ENCODE peak calls at places on chromosomes 13 and 19, in five cellular contexts. C, D, B, E and K are unnamed samples.

GRCh38 chr13:111247552-111247951 is 72.9 kb upstream of the TEX29 start:
- DNase-seq in C (no peak), E (no peak), D (peak; percentile 36), B (no peak), K (no peak)

GRCh38 chr13:33863390-33863789 is 45.4 kb downstream of the RFC3 start:
- DNase-seq in B (no peak), C (no peak), E (no peak), D (no peak), K (no peak)

GRCh38 chr13:39776439-39776838 is 121.0 kb downstream of the COG6 start:
- DNase-seq in C (no peak), B (no peak), D (no peak), E (no peak), K (no peak)

GRCh38 chr19:42126565-42126964 is 5.7 kb downstream of the POU2F2 start:
- DNase-seq in C (no peak), B (no peak), D (no peak), E (peak; percentile 42), K (no peak)

GRCh38 chr19:719636-720377 is 11.1 kb downstream of the PALM start:
- DNase-seq in B (no peak), D (no peak), E (no peak), C (peak; percentile 81), K (peak; percentile 97)

GRCh38 chr13:94416454-94417080 is 62.9 kb downstream of the DCT start:
- DNase-seq in E (no peak), B (peak; percentile 57), D (peak; percentile 67), C (peak; percentile 3), K (peak; percentile 24)

GRCh38 chr13:107441279-107441678 is 774.1 kb downstream of the LIG4 start:
- DNase-seq in D (no peak), B (no peak), E (no peak), C (no peak), K (no peak)

GRCh38 chr19:48913114-48913513 is 13.0 kb downstream of the NUCB1 start:
- DNase-seq in C (no peak), B (no peak), D (no peak), E (no peak), K (no peak)

GRCh38 chr13:93603043-93603442 is 376.4 kb downstream of the GPC6 start:
- DNase-seq in E (no peak), C (no peak), D (no peak), B (peak; percentile 2), K (no peak)

GRCh38 chr19:907183-907853 is 5.7 kb downstream of the R3HDM4 start:
- DNase-seq in B (no peak), D (no peak), C (peak; percentile 95), E (no peak), K (no peak)

GRCh38 chr13:65594255-65594654 is 1635.9 kb downstream of the PCDH9 start:
- DNase-seq in D (no peak), C (no peak), B (no peak), E (no peak), K (peak; percentile 10)

GRCh38 chr13:102400619-102401125 is 1.2 kb downstream of the FGF14 start:
- DNase-seq in C (no peak), D (no peak), B (no peak), E (no peak), K (peak; percentile 73)

GRCh38 chr19:1503089-1503924 is 9.5 kb downstream of the ADAMTSL5 start:
- DNase-seq in D (no peak), C (peak; percentile 76), E (no peak), B (no peak), K (peak; percentile 82)

GRCh38 chr13:37072024-37072423 is 12.5 kb upstream of the SUPT20H start:
- DNase-seq in D (no peak), E (no peak), C (no peak), B (no peak), K (no peak)

GRCh38 chr19:21322528-21322927 is 6.7 kb downstream of the ZNF708 start:
- DNase-seq in E (no peak), D (no peak), C (no peak), B (no peak), K (no peak)

GRCh38 chr19:10636304-10636972 is 11.1 kb downstream of the SLC44A2 start:
- DNase-seq in B (no peak), C (no peak), D (no peak), E (no peak), K (peak; percentile 19)

GRCh38 chr19:22263121-22263520 is 23.1 kb upstream of the ZNF729 start:
- DNase-seq in C (no peak), D (no peak), B (no peak), E (no peak), K (no peak)

GRCh38 chr13:35817642-35818576 is 313.3 kb downstream of the DCLK1 start:
- DNase-seq in D (no peak), C (no peak), B (no peak), E (no peak), K (no peak)

GRCh38 chr19:46602392-46603194 is 1.5 kb downstream of the CALM3 start:
- DNase-seq in B (no peak), D (no peak), C (no peak), E (no peak), K (peak; percentile 67)

GRCh38 chr19:35963514-35963913 is 27.3 kb downstream of the LRFN3 start:
- DNase-seq in E (no peak), C (peak; percentile 47), B (no peak), D (peak; percentile 34), K (no peak)
- TF ChIP-seq GABPA in E (no peak), C (no peak), B (no peak), D (no peak), K (no peak)

DNA sequence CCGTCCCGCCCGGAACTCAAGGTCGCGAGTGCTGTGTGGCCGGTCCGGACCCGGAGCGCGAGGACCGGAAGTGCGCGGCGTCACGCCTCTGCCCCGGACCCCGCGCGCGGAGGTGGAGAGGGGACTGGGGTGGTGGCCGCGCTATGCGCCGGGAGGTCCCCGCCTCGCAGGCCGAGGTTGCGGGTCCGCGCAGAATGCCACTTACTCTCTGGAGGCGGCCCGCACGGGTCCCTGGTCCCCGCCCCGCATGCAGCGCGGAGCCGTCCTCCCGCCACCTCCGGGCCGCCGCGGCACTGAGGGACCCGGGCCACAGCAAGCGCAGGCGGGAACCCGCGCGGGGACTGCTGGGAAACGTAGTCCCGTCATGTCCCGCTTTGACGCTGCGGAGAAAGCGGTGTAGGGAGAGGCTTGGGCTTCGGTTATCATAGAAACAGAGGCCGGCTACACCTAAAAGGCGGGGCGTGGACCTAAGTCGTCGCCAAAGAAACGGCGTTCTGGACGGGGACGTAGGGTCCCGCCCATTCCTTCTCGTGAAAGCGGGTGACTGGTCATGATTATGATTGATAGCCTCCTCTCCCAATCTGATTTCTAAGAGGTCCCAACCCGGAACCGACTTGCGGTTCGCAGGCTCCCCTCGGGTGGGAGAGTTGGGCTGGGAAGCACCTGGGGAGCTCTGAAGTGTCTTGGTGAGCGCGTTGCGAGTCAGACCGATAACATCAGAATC is at the start of gene ZNF837:
- DNase-seq in C (peak; percentile 97), D (peak; percentile 99), B (peak; percentile 100), E (peak; percentile 99), K (peak; percentile 93)
- TF ChIP-seq RFX5 in C (no peak), D (peak; percentile 44), B (no peak), E (no peak), K (peak; percentile 14)

GRCh38 chr13:109428146-109428545 is 358.2 kb downstream of the IRS2 start:
- DNase-seq in D (no peak), E (no peak), B (no peak), C (no peak), K (no peak)
- TF ChIP-seq GABPA in D (no peak), E (no peak), B (no peak), C (no peak), K (no peak)

DNA sequence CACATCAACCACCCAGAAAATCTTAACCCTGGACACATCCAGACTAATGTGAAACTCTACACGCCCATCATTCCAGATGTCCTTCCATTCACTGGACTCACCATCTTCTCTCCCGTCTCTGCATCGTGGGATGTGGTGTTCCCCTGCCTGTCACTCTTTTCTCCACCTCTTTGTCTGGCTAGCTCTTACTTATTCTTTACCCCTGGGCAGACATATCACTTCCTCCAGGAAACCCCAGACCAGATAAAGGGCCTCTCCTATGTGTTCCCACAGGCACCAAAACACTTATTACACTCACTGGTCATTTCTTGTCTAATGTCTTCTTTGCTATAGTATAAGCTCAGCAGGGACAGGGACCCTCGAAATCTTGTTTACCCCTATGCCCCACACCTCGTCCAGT is 109.3 kb upstream of the IPO5 start:
- DNase-seq in E (no peak), B (no peak), D (no peak), C (no peak), K (no peak)
- TF ChIP-seq RFX5 in E (no peak), B (no peak), D (no peak), C (no peak), K (no peak)

DNA sequence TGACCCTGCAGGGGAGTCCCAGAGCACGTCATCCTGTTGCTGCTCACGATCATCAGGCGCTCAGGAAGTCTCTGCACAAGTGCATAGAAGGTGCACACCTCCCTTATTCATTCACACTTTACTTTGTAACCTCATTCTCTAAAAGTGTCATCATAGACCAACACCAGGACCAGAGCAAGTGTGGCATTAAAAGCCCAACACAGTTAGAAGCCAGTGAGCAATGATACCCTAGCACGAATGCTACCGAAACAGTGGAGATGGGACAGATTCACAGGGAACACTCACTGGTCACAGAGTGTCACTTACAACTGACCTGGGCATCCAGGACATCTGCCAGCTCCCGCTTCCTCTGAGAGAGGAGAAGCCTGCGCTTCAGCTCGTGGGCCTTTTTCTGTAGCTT is 17.0 kb downstream of the HAUS8 start:
- DNase-seq in C (no peak), E (no peak), B (no peak), D (no peak), K (no peak)
- TF ChIP-seq GABPA in C (no peak), E (no peak), B (no peak), D (no peak), K (no peak)

DNA sequence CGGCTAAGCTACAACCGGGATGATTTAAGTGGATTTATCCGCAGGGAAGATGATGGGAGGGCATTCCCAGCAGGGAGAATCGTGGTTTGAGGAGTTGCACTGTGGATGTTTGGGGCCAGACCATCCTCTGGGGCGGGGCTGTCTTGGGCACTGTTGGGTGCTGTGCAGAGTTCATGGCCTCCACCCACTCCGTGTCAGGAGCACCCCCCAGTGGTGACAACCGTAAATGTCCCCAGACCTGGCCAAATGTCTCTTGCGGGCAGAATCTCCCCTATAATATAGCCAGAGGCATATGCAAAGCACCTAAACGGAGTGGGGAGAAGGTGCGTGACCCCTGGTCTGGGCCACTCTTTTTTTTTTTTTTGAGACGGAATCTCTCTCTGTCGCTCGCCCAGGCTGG is 40.2 kb downstream of the SMIM24 start:
- DNase-seq in B (no peak), C (peak; percentile 73), E (no peak), D (peak; percentile 50), K (peak; percentile 67)
- TF ChIP-seq RFX5 in B (no peak), C (no peak), E (no peak), D (no peak), K (no peak)

DNA sequence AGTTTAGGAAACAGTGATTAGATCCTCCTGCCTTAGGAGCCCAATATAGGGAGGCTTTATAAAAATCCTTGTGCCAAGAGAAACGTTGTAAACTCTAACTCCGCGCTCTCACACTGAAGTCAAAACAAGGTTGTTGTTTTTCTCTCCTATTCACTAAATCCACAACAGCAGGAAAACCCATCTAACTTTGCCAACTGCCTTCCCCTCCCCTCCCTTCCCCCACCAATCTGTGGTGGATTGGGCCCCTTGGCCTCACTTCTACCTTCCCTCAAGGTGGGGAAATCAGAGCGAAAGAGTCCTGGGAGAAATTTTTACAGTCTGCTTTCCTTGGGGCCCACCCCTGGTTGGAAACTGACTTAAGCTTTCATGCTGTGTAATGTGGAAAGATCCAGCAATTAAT is 1.4 kb downstream of the DHRS12 start:
- DNase-seq in B (no peak), D (no peak), E (no peak), C (no peak), K (no peak)
- TF ChIP-seq GABPA in B (no peak), D (no peak), E (no peak), C (no peak), K (no peak)